ENCODE peak calls at places on chromosome 5, in ten cellular contexts. S, Q, P, F, T, W, U, C, V and X are unnamed samples.

GRCh38 chr5:118675247-118675646 is 313.1 kb downstream of the DTWD2 start:
- DNase-seq in T (no peak), S (no peak), U (no peak), F (no peak), C (no peak), W (no peak), P (no peak), V (no peak), Q (no peak), X (no peak)

GRCh38 chr5:111135946-111136345 is 43.8 kb downstream of the WDR36 start:
- DNase-seq in S (no peak), T (no peak), C (no peak), P (no peak), U (no peak), V (no peak), F (peak; percentile 53), Q (peak; percentile 24), W (no peak), X (no peak)

GRCh38 chr5:82396396-82396795 is 118.2 kb upstream of the RPS23 start:
- DNase-seq in P (no peak), U (no peak), Q (no peak), F (peak; percentile 52), T (no peak), C (no peak), S (no peak), W (no peak), V (no peak), X (no peak)

GRCh38 chr5:168468836-168469235 is 17.4 kb upstream of the RARS1 start:
- DNase-seq in U (no peak), P (no peak), Q (no peak), S (no peak), V (no peak), C (no peak), F (peak; percentile 93), W (no peak), T (no peak), X (no peak)

GRCh38 chr5:144451187-144451973 is 280.7 kb downstream of the KCTD16 start:
- DNase-seq in C (no peak), W (no peak), V (no peak), U (no peak), F (no peak), P (no peak), S (no peak), T (no peak), Q (no peak), X (no peak)

GRCh38 chr5:43036409-43036808 is 3.7 kb downstream of the ANXA2R start:
- DNase-seq in W (no peak), Q (no peak), V (no peak), T (no peak), C (no peak), U (no peak), S (no peak), P (no peak), F (no peak), X (no peak)

GRCh38 chr5:151315998-151316597 is 12.5 kb upstream of the SLC36A3 start:
- DNase-seq in V (peak; percentile 80), T (no peak), C (peak; percentile 75), F (peak; percentile 63), W (peak; percentile 80), U (peak; percentile 32), Q (peak; percentile 85), P (peak; percentile 7), S (peak; percentile 71), X (no peak)

GRCh38 chr5:114387433-114387832 is 25.6 kb downstream of the KCNN2 start:
- DNase-seq in P (no peak), S (no peak), C (no peak), F (no peak), Q (no peak), V (no peak), W (no peak), U (no peak), T (no peak), X (no peak)

GRCh38 chr5:95922798-95923197 is 38.9 kb downstream of the ELL2 start:
- DNase-seq in Q (no peak), P (no peak), C (no peak), F (no peak), S (no peak), T (no peak), W (no peak), V (no peak), U (no peak), X (no peak)

GRCh38 chr5:95925939-95926338 is 35.7 kb downstream of the ELL2 start:
- DNase-seq in U (no peak), C (no peak), F (no peak), S (no peak), W (no peak), Q (no peak), T (no peak), V (no peak), P (peak; percentile 84), X (no peak)

GRCh38 chr5:95925345-95925744 is 36.3 kb downstream of the ELL2 start:
- DNase-seq in T (no peak), W (no peak), Q (no peak), P (no peak), V (no peak), C (no peak), S (no peak), F (no peak), U (no peak), X (no peak)

GRCh38 chr5:95923918-95924559 is 37.6 kb downstream of the ELL2 start:
- DNase-seq in F (no peak), V (no peak), C (no peak), P (peak; percentile 60), Q (no peak), U (no peak), W (no peak), S (no peak), T (no peak), X (no peak)

GRCh38 chr5:95924720-95925119 is 36.9 kb downstream of the ELL2 start:
- DNase-seq in W (no peak), T (no peak), C (peak; percentile 26), S (no peak), P (no peak), F (peak; percentile 60), Q (no peak), V (no peak), U (peak; percentile 9), X (no peak)
- H3K4me1 ChIP-seq in W (no peaks in the 10 kb centered on the region), T (peaks cover 32% of the 10 kb centered on the region), C (peaks cover 5% of the 10 kb centered on the region), S (no peaks in the 10 kb centered on the region), P (peaks cover 58% of the 10 kb centered on the region), F (peaks cover 23% of the 10 kb centered on the region), Q (no peaks in the 10 kb centered on the region), V (no peaks in the 10 kb centered on the region), U (peaks cover 7% of the 10 kb centered on the region), X (peaks cover 17% of the 10 kb centered on the region)

GRCh38 chr5:3597727-3598082 is 2.1 kb downstream of the IRX1 start:
- DNase-seq in U (no peak), T (no peak), W (no peak), Q (no peak), S (no peak), C (no peak), V (no peak), P (no peak), F (no peak), X (no peak)

GRCh38 chr5:3597002-3597726 is 1.5 kb downstream of the IRX1 start:
- DNase-seq in S (no peak), T (no peak), Q (no peak), V (no peak), P (no peak), F (no peak), U (no peak), W (no peak), C (no peak), X (no peak)

GRCh38 chr5:3598725-3599282 is 3.2 kb downstream of the IRX1 start:
- DNase-seq in W (no peak), T (no peak), F (no peak), P (no peak), U (no peak), V (no peak), S (no peak), C (no peak), Q (no peak), X (no peak)

GRCh38 chr5:3599283-3600105 is 3.9 kb downstream of the IRX1 start:
- DNase-seq in F (no peak), S (no peak), W (no peak), Q (no peak), U (no peak), C (no peak), P (no peak), T (peak; percentile 86), V (no peak), X (no peak)

GRCh38 chr5:3598236-3598635 is 2.6 kb downstream of the IRX1 start:
- DNase-seq in V (no peak), S (no peak), F (no peak), Q (no peak), C (no peak), U (no peak), W (no peak), P (no peak), T (no peak), X (no peak)
- H3K27me3 ChIP-seq in V (peaks cover 98% of the 10 kb centered on the region), S (no peaks in the 10 kb centered on the region), F (peaks cover 72% of the 10 kb centered on the region), Q (peaks cover 90% of the 10 kb centered on the region), C (peaks cover 78% of the 10 kb centered on the region), U (peaks cover 91% of the 10 kb centered on the region), W (no peaks in the 10 kb centered on the region), P (no peaks in the 10 kb centered on the region), T (no peaks in the 10 kb centered on the region), X (peaks cover 16% of the 10 kb centered on the region)

GRCh38 chr5:88269222-88269771 is 652 bp upstream of the TMEM161B start:
- DNase-seq in S (no peak), Q (peak; percentile 17), T (no peak), W (no peak), U (no peak), F (peak; percentile 16), P (peak; percentile 12), C (peak; percentile 8), V (peak; percentile 9), X (no peak)

GRCh38 chr5:88263349-88263748 is 5.3 kb downstream of the TMEM161B start:
- DNase-seq in U (no peak), S (no peak), F (no peak), W (no peak), C (no peak), V (no peak), T (no peak), Q (no peak), P (no peak), X (no peak)

GRCh38 chr5:88268414-88269184 is at the start of gene TMEM161B:
- DNase-seq in U (peak; percentile 88), Q (peak; percentile 89), F (peak; percentile 85), V (peak; percentile 95), T (peak; percentile 94), C (peak; percentile 92), P (peak; percentile 89), W (peak; percentile 89), S (peak; percentile 62), X (peak; percentile 72)
- TF ChIP-seq POLR2A in U (peak; percentile 43), Q (no peak), F (no peak), V (peak; percentile 74), T (peak; percentile 13), C (peak; percentile 54), P (peak; percentile 92), W (no peak), S (no peak), X (no peak)

DNA sequence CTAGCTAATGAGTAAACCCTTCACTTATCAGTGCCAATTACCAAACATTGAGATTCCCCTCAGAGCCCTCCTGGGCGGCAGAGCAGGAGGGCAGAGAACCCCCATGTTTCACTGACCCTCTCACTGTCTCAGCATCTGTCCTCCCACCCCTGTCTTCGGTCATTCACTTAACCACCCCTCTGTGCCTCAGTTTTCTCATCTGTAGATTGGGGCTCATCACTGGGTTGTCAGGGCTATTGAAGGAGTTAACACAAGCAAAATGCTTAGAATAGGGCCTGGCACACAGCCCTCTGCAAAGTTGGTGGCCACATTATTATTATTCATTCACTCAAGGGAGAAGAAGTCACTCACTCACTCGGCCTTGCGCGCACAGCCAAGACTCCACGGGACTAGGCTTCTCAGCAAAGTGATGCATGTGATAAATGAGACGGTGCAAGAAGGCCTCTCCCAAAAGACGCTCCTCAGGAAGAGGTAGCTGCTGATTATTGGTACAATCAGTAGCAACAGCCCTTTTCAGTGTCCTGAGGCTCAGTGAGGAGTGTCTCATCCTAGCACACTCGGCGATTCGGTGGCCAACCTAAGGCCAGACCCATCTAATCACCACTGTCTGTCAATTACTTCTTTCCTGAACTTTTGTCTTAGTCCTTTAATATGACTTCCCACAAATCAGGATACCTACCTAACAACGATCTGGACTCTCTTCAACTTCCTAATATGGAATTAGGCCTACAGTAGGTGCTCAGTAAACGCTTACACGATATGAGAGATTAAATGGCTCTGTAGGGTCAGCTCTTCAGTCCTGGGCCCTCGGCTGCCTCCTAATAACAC is 7.9 kb downstream of the PDGFRB start:
- DNase-seq in U (no peak), Q (no peak), T (no peak), C (no peak), P (no peak), S (no peak), V (no peak), F (no peak), W (no peak), X (no peak)
- H3K4me1 ChIP-seq in U (no peaks in the 10 kb centered on the region), Q (peaks cover 32% of the 10 kb centered on the region), T (peaks cover 13% of the 10 kb centered on the region), C (no peaks in the 10 kb centered on the region), P (no peaks in the 10 kb centered on the region), S (no peaks in the 10 kb centered on the region), V (no peaks in the 10 kb centered on the region), F (peaks cover 53% of the 10 kb centered on the region), W (peaks cover 4% of the 10 kb centered on the region), X (peaks cover 3% of the 10 kb centered on the region)